ENCODE peak calls at places on chromosomes 4 and X, in four cellular contexts. One of them, this sample, is unnamed.

GRCh38 chrX:108122748-108123147 is 31.2 kb downstream of the ATG4A start:
- DNase-seq in A549: no peak
- DNase-seq in GM12878: no peak
- DNase-seq in K562: no peak
- DNase-seq in this sample: peak; percentile 17

GRCh38 chr4:509374-509676 is 10.3 kb downstream of the PIGG start:
- DNase-seq in A549: no peak
- DNase-seq in GM12878: no peak
- DNase-seq in K562: no peak
- DNase-seq in this sample: no peak

GRCh38 chrX:50723006-50723405 is 91.0 kb downstream of the SHROOM4 start:
- DNase-seq in A549: no peak
- DNase-seq in GM12878: no peak
- DNase-seq in K562: no peak
- DNase-seq in this sample: no peak

GRCh38 chr4:8185280-8185679 is 13.8 kb upstream of the SH3TC1 start:
- DNase-seq in A549: no peak
- DNase-seq in GM12878: no peak
- DNase-seq in K562: no peak
- DNase-seq in this sample: peak; percentile 84

GRCh38 chr4:35885081-35885480 is 359.2 kb downstream of the ARAP2 start:
- DNase-seq in A549: no peak
- DNase-seq in GM12878: no peak
- DNase-seq in K562: no peak
- DNase-seq in this sample: no peak

GRCh38 chr4:170008376-170008775 is 17.8 kb downstream of the MFAP3L start:
- DNase-seq in A549: peak; percentile 6
- DNase-seq in GM12878: no peak
- DNase-seq in K562: no peak
- DNase-seq in this sample: no peak

GRCh38 chrX:33160273-33160672 is 51.1 kb downstream of the DMD start:
- DNase-seq in A549: no peak
- DNase-seq in GM12878: no peak
- DNase-seq in K562: no peak
- DNase-seq in this sample: no peak

GRCh38 chr4:26763649-26764048 is 97.0 kb upstream of the STIM2 start:
- DNase-seq in A549: no peak
- DNase-seq in GM12878: no peak
- DNase-seq in K562: no peak
- DNase-seq in this sample: no peak

GRCh38 chr4:124019749-124020549 is 623.4 kb downstream of the SPRY1 start:
- DNase-seq in A549: no peak
- DNase-seq in GM12878: no peak
- DNase-seq in K562: no peak
- DNase-seq in this sample: no peak

GRCh38 chrX:28099166-28099565 is 117.9 kb upstream of the DCAF8L1 start:
- DNase-seq in A549: no peak
- DNase-seq in GM12878: no peak
- DNase-seq in K562: no peak
- DNase-seq in this sample: no peak

GRCh38 chr4:184476660-184477059 is 2.3 kb upstream of the IRF2 start:
- DNase-seq in A549: no peak
- DNase-seq in GM12878: no peak
- DNase-seq in K562: no peak
- DNase-seq in this sample: no peak

GRCh38 chr4:163191999-163192398 is 25.3 kb upstream of the NAF1 start:
- DNase-seq in A549: no peak
- DNase-seq in GM12878: no peak
- DNase-seq in K562: peak; percentile 35
- DNase-seq in this sample: peak; percentile 39

GRCh38 chr4:165827018-165827417 is 46.0 kb upstream of the TLL1 start:
- DNase-seq in A549: no peak
- DNase-seq in GM12878: no peak
- DNase-seq in K562: no peak
- DNase-seq in this sample: no peak

GRCh38 chr4:64353904-64354303 is 55.3 kb downstream of the TECRL start:
- DNase-seq in A549: no peak
- DNase-seq in GM12878: no peak
- DNase-seq in K562: no peak
- DNase-seq in this sample: no peak

GRCh38 chr4:41815478-41815877 is 67.0 kb upstream of the PHOX2B start:
- DNase-seq in A549: no peak
- DNase-seq in GM12878: no peak
- DNase-seq in K562: no peak
- DNase-seq in this sample: no peak

GRCh38 chrX:135520022-135520552 is 373 bp upstream of the INTS6L start:
- DNase-seq in A549: no peak
- DNase-seq in GM12878: no peak
- DNase-seq in K562: no peak
- DNase-seq in this sample: peak; percentile 60

GRCh38 chrX:123967497-123967896 is 6.0 kb downstream of the STAG2 start:
- DNase-seq in A549: no peak
- DNase-seq in GM12878: no peak
- DNase-seq in K562: no peak
- DNase-seq in this sample: no peak

GRCh38 chr4:187251896-187252295 is 528.2 kb upstream of the FAT1 start:
- DNase-seq in A549: no peak
- DNase-seq in GM12878: no peak
- DNase-seq in K562: no peak
- DNase-seq in this sample: peak; percentile 18

GRCh38 chr4:8508731-8509130 is 68.2 kb downstream of the TRMT44 start:
- DNase-seq in A549: no peak
- DNase-seq in GM12878: no peak
- DNase-seq in K562: no peak
- DNase-seq in this sample: no peak

GRCh38 chr4:99863-100262 is 24.4 kb upstream of the ZNF718 start:
- DNase-seq in A549: no peak
- DNase-seq in GM12878: no peak
- DNase-seq in K562: no peak
- DNase-seq in this sample: no peak

GRCh38 chr4:123299212-123299651 is 97.4 kb upstream of the SPRY1 start:
- DNase-seq in A549: no peak
- DNase-seq in GM12878: no peak
- DNase-seq in K562: no peak
- DNase-seq in this sample: peak; percentile 84

GRCh38 chr4:124179521-124180186 is 532.9 kb downstream of the ANKRD50 start:
- DNase-seq in A549: no peak
- DNase-seq in GM12878: no peak
- DNase-seq in K562: no peak
- DNase-seq in this sample: no peak

GRCh38 chr4:145698507-145698906 is 18.6 kb downstream of the C4orf51 start:
- DNase-seq in A549: no peak
- DNase-seq in GM12878: no peak
- DNase-seq in K562: no peak
- DNase-seq in this sample: no peak

GRCh38 chrX:46617906-46618305 is 44.3 kb downstream of the CHST7 start:
- DNase-seq in A549: no peak
- DNase-seq in GM12878: no peak
- DNase-seq in K562: no peak
- DNase-seq in this sample: no peak

GRCh38 chr4:169849456-169849855 is 91.7 kb upstream of the HPF1 start:
- DNase-seq in A549: no peak
- DNase-seq in GM12878: no peak
- DNase-seq in K562: no peak
- DNase-seq in this sample: no peak

GRCh38 chrX:73728518-73729023 is 165.6 kb downstream of the CHIC1 start:
- DNase-seq in A549: no peak
- DNase-seq in GM12878: no peak
- DNase-seq in K562: no peak
- DNase-seq in this sample: no peak

GRCh38 chrX:80876877-80877276 is 67.2 kb upstream of the BRWD3 start:
- DNase-seq in A549: peak; percentile 5
- DNase-seq in GM12878: peak; percentile 1
- DNase-seq in K562: no peak
- DNase-seq in this sample: peak; percentile 44

GRCh38 chrX:69268637-69269036 is 103.4 kb upstream of the PJA1 start:
- DNase-seq in A549: no peak
- DNase-seq in GM12878: no peak
- DNase-seq in K562: no peak
- DNase-seq in this sample: no peak

GRCh38 chr4:20252656-20253271 is 1.1 kb downstream of the SLIT2 start:
- DNase-seq in A549: no peak
- DNase-seq in GM12878: no peak
- DNase-seq in K562: no peak
- DNase-seq in this sample: peak; percentile 39

GRCh38 chr4:108030332-108030731 is 40.6 kb downstream of the HADH start:
- DNase-seq in A549: peak; percentile 8
- DNase-seq in GM12878: no peak
- DNase-seq in K562: peak; percentile 41
- DNase-seq in this sample: peak; percentile 76

GRCh38 chr4:123102897-123103489 is 180.6 kb upstream of the NUDT6 start:
- DNase-seq in A549: peak; percentile 10
- DNase-seq in GM12878: no peak
- DNase-seq in K562: peak; percentile 37
- DNase-seq in this sample: peak; percentile 69

GRCh38 chr4:115485402-115485801 is 372.0 kb upstream of the NDST4 start:
- DNase-seq in A549: no peak
- DNase-seq in GM12878: no peak
- DNase-seq in K562: no peak
- DNase-seq in this sample: no peak

GRCh38 chrX:83845397-83845796 is 15.5 kb upstream of the CYLC1 start:
- DNase-seq in A549: peak; percentile 2
- DNase-seq in GM12878: no peak
- DNase-seq in K562: peak; percentile 12
- DNase-seq in this sample: peak; percentile 22

GRCh38 chrX:150365051-150365952 is 2.2 kb downstream of the MAMLD1 start:
- DNase-seq in A549: peak; percentile 31
- DNase-seq in GM12878: no peak
- DNase-seq in K562: peak; percentile 54
- DNase-seq in this sample: peak; percentile 50

GRCh38 chr4:75057369-75057768 is 124.5 kb downstream of the PARM1 start:
- DNase-seq in A549: no peak
- DNase-seq in GM12878: no peak
- DNase-seq in K562: no peak
- DNase-seq in this sample: no peak
- TF ChIP-seq POLR2A in A549: no peak
- TF ChIP-seq POLR2A in GM12878: no peak
- TF ChIP-seq POLR2A in K562: no peak
- TF ChIP-seq POLR2A in this sample: no peak

GRCh38 chr4:6856391-6856790 is 53.2 kb upstream of the TBC1D14 start:
- DNase-seq in A549: no peak
- DNase-seq in GM12878: no peak
- DNase-seq in K562: no peak
- DNase-seq in this sample: no peak

GRCh38 chr4:6857009-6857882 is 52.4 kb upstream of the TBC1D14 start:
- DNase-seq in A549: no peak
- DNase-seq in GM12878: no peak
- DNase-seq in K562: no peak
- DNase-seq in this sample: no peak

GRCh38 chr4:6854098-6854744 is 55.4 kb upstream of the TBC1D14 start:
- DNase-seq in A549: no peak
- DNase-seq in GM12878: peak; percentile 57
- DNase-seq in K562: no peak
- DNase-seq in this sample: no peak

GRCh38 chr4:6858997-6859396 is 50.6 kb upstream of the TBC1D14 start:
- DNase-seq in A549: no peak
- DNase-seq in GM12878: no peak
- DNase-seq in K562: no peak
- DNase-seq in this sample: no peak

DNA sequence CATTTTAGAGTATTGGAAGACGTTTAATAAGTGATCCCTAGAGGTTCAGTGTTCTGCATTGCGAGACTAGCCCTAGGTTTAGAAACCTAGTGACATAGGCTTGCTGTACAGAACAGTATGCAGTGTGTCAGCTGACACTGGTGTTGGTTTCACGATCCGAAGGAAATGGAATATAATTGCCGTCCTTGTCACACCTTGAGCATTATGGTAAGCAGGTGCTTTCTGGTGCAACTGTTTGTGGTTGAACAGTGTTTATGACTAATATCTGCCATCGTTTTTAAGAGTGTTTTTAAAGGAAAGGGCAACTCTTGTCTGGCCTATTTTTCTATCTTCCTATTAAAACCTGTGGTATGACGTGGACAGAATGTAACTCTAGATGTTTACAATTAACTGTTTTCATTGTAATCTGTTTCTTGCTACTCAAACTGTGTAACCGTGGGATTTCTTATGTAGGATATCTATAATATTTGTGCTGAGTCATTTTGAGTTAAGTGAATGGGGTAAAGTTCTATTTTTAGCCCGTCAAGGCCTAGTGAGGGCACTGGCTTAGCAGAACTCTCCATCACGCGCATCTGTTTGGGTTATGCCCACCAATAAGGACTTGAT is 53.8 kb upstream of the TBC1D14 start:
- DNase-seq in A549: peak; percentile 19
- DNase-seq in GM12878: peak; percentile 94
- DNase-seq in K562: no peak
- DNase-seq in this sample: peak; percentile 93
- TF ChIP-seq RCOR1 in A549: no peak
- TF ChIP-seq RCOR1 in GM12878: no peak
- TF ChIP-seq RCOR1 in K562: no peak
- TF ChIP-seq RCOR1 in this sample: peak; percentile 82

GRCh38 chr4:22488136-22488535 is 27.7 kb downstream of the ADGRA3 start:
- DNase-seq in A549: no peak
- DNase-seq in GM12878: no peak
- DNase-seq in K562: no peak
- DNase-seq in this sample: no peak

GRCh38 chr4:22492987-22493386 is 22.9 kb downstream of the ADGRA3 start:
- DNase-seq in A549: no peak
- DNase-seq in GM12878: no peak
- DNase-seq in K562: no peak
- DNase-seq in this sample: no peak

GRCh38 chr4:22493523-22493922 is 22.3 kb downstream of the ADGRA3 start:
- DNase-seq in A549: no peak
- DNase-seq in GM12878: no peak
- DNase-seq in K562: no peak
- DNase-seq in this sample: no peak

GRCh38 chr4:22491939-22492338 is 23.9 kb downstream of the ADGRA3 start:
- DNase-seq in A549: no peak
- DNase-seq in GM12878: no peak
- DNase-seq in K562: no peak
- DNase-seq in this sample: no peak

DNA sequence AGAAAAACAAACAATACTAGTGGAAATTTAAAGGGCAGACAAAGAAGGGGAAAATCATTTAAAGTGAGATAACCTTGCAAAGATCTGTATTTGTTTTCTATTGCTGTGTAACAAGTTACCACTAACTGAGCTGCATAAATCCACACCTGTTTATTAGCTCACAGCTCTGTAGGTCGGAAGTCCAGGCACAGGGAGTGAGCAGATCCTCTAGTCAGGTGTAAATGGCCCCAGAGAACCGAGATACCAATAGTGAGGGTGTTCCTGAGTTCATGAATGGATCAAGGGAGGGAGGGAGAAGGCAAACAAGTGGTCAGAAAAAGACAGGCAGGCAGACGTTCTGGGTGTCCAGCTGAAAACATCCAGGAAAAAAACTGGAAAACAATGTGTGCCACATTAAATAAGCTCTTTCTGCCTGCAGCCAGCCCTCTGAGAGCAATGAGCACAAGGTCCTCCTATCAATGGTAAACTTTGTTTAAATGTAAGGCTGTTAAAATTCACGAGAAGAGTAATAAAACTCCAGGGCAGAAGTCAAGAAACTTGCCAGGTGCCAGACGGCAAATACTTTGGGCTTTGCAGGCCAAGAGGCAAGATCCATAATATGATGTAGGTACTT is 25.0 kb downstream of the ADGRA3 start:
- DNase-seq in A549: no peak
- DNase-seq in GM12878: no peak
- DNase-seq in K562: no peak
- DNase-seq in this sample: no peak
- TF ChIP-seq POLR2A in A549: no peak
- TF ChIP-seq POLR2A in GM12878: no peak
- TF ChIP-seq POLR2A in K562: no peak
- TF ChIP-seq POLR2A in this sample: no peak

GRCh38 chr4:52377563-52377962 is 281.5 kb downstream of the USP46 start:
- DNase-seq in A549: no peak
- DNase-seq in GM12878: no peak
- DNase-seq in K562: no peak
- DNase-seq in this sample: no peak
- TF ChIP-seq RCOR1 in A549: no peak
- TF ChIP-seq RCOR1 in GM12878: no peak
- TF ChIP-seq RCOR1 in K562: no peak
- TF ChIP-seq RCOR1 in this sample: no peak

This sample was measured in IMR-90.